ENCODE peak calls at places on chromosome 13, in seven cellular contexts. D is HepG2, C is SK-N-SH, K is H1, B is GM12878, S is K562, U is GM12891. V is an unnamed sample.

GRCh38 chr13:28755546-28755870 is 36.7 kb upstream of the SLC46A3 start:
- DNase-seq in D (no peak), B (no peak), K (no peak), U (no peak), S (no peak), C (no peak), V (no peak)

GRCh38 chr13:41813426-41813825 is 147.5 kb downstream of the VWA8 start:
- DNase-seq in D (no peak), S (no peak), B (no peak), K (no peak), C (no peak), U (no peak), V (no peak)

GRCh38 chr13:105144936-105145335 is 1390.5 kb downstream of the EFNB2 start:
- DNase-seq in B (no peak), U (no peak), D (no peak), S (no peak), K (no peak), C (no peak), V (no peak)

GRCh38 chr13:76522083-76522755 is 364.0 kb downstream of the KCTD12 start:
- DNase-seq in U (no peak), B (no peak), K (no peak), C (peak), D (no peak), S (no peak), V (no peak)

GRCh38 chr13:112596220-112596619 is 8.3 kb upstream of the TUBGCP3 start:
- DNase-seq in U (no peak), C (no peak), K (no peak), S (no peak), D (no peak), B (no peak), V (no peak)

GRCh38 chr13:67844544-67844943 is 614.4 kb upstream of the PCDH9 start:
- DNase-seq in K (no peak), D (no peak), S (no peak), B (no peak), U (no peak), C (no peak), V (no peak)

GRCh38 chr13:43383488-43384165 is 360.2 kb downstream of the DNAJC15 start:
- DNase-seq in U (no peak), D (no peak), K (no peak), C (no peak), B (no peak), S (no peak), V (no peak)

GRCh38 chr13:76225815-76226489 is 589.8 kb downstream of the LMO7 start:
- DNase-seq in K (no peak), B (no peak), D (no peak), S (no peak), U (no peak), C (no peak), V (no peak)

GRCh38 chr13:79775830-79776229 is 294.9 kb downstream of the NDFIP2 start:
- DNase-seq in S (no peak), D (peak), B (no peak), U (peak), C (no peak), K (no peak), V (no peak)

GRCh38 chr13:40193290-40194203 is 472.9 kb downstream of the FOXO1 start:
- DNase-seq in D (no peak), C (no peak), B (no peak), U (no peak), K (no peak), S (no peak), V (no peak)

GRCh38 chr13:43196171-43196611 is 172.8 kb downstream of the DNAJC15 start:
- DNase-seq in K (no peak), S (no peak), B (no peak), U (no peak), C (peak), D (no peak), V (no peak)

GRCh38 chr13:44312898-44313551 is 60.6 kb upstream of the SERP2 start:
- DNase-seq in C (no peak), K (no peak), S (no peak), D (peak), B (no peak), U (no peak), V (no peak)

GRCh38 chr13:73258396-73258795 is 199.6 kb downstream of the KLF5 start:
- DNase-seq in B (no peak), D (no peak), K (no peak), C (no peak), S (no peak), U (no peak), V (no peak)

GRCh38 chr13:46179576-46180368 is 2.2 kb downstream of the LCP1 start:
- DNase-seq in U (no peak), K (no peak), C (no peak), D (no peak), S (peak), B (no peak), V (no peak)

GRCh38 chr13:76425930-76426329 is 460.3 kb downstream of the KCTD12 start:
- DNase-seq in C (no peak), S (no peak), U (no peak), B (no peak), D (no peak), K (no peak), V (no peak)

GRCh38 chr13:99322297-99323103 is 15.3 kb upstream of the GPR183 start:
- DNase-seq in U (peak), B (peak), C (no peak), D (no peak), K (no peak), S (peak), V (peak)

GRCh38 chr13:98517576-98518310 is 59.2 kb downstream of the STK24 start:
- DNase-seq in C (no peak), S (no peak), D (no peak), U (no peak), K (no peak), B (peak), V (no peak)

GRCh38 chr13:44734204-44734707 is 158.1 kb upstream of the TSC22D1 start:
- DNase-seq in U (no peak), K (no peak), B (no peak), C (peak), S (no peak), D (no peak), V (no peak)

GRCh38 chr13:58960909-58961308 is 1202.8 kb downstream of the DIAPH3 start:
- DNase-seq in S (no peak), K (no peak), C (peak), D (peak), U (no peak), B (no peak), V (no peak)

GRCh38 chr13:33862006-33862405 is 44.1 kb downstream of the RFC3 start:
- DNase-seq in B (no peak), S (no peak), U (no peak), D (no peak), C (no peak), K (no peak), V (no peak)

GRCh38 chr13:97851269-97851668 is 102.2 kb upstream of the IPO5 start:
- DNase-seq in U (no peak), S (no peak), C (no peak), D (no peak), K (no peak), B (no peak), V (no peak)

GRCh38 chr13:20960663-20961309 is 58.2 kb upstream of the XPO4 start:
- DNase-seq in S (no peak), B (no peak), C (no peak), D (peak), K (no peak), U (no peak), V (no peak)

DNA sequence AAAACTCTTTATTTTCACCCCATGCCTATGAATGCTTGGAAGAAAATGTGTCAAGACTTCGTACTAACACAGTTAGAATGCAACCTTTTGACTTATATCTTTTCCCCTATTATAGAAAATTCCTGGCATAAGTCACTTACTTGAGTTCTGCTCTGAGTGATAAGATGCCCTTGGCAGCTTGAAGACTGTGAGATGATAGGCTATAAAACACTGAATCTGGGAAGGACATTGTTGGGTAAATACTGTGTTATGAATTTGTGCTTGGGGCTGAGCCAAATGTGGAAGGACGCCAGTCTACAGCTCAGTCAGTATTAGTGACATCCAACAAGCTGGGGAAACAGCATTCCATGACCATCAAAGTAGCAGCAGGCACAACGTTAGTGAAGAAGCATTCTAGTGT is 368.0 kb upstream of the SGCG start:
- DNase-seq in C (no peak), B (no peak), U (no peak), K (no peak), S (no peak), D (no peak), V (no peak)
- TF ChIP-seq TAF1 in C (no peak), B (no peak), U (no peak), K (no peak), S (no peak), D (no peak), V (no peak)

GRCh38 chr13:31998131-31998530 is 33.4 kb upstream of the FRY start:
- DNase-seq in K (no peak), U (no peak), D (no peak), B (no peak), C (no peak), S (no peak), V (no peak)
- TF ChIP-seq TAF1 in K (no peak), U (no peak), D (no peak), B (no peak), C (no peak), S (no peak), V (no peak)

DNA sequence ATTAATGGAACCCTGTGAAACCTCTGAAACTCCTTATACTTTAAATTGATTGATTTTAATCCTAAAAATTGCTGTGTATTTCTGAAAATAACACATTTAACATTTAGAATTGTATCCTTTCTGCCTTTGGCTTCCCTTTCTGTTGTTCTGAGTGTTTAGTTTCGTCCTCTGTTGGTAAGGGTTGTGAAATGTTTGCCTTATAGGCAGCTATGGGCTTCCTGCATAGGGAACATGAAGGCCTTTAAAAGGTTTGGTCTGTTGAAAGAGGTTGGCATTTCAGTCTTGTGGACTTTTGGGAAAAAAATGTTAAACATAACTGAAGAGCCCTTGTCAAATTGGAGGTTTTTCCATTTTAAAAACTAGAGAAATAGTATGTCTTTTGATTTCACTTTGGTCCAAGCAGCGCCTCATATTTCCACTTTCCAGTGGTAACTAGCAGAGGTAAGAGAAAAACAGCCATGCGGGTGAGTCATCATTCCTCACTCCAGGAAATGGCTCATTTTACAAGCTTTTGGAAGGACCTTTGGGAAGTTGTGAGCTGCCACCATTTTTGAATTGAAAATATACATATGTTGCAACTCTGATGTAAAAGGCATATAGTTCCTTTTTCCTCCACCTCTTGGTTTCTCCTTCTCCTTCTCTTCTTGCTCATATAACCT is 22.8 kb downstream of the GPC6 start:
- DNase-seq in K (no peak), D (peak), B (no peak), U (no peak), C (no peak), S (no peak), V (no peak)
- TF ChIP-seq TAF1 in K (no peak), D (no peak), B (no peak), U (no peak), C (no peak), S (no peak), V (no peak)

GRCh38 chr13:51385114-51385513 is 45.6 kb downstream of the SERPINE3 start:
- DNase-seq in D (no peak), S (no peak), C (no peak), K (no peak), U (no peak), B (no peak), V (no peak)

GRCh38 chr13:51380269-51380668 is 40.8 kb downstream of the SERPINE3 start:
- DNase-seq in C (no peak), U (no peak), D (no peak), S (no peak), K (no peak), B (no peak), V (no peak)
- TF ChIP-seq TAF1 in C (no peak), U (no peak), D (no peak), S (no peak), K (no peak), B (no peak), V (no peak)

GRCh38 chr13:107803822-107804495 is 411.4 kb downstream of the LIG4 start:
- DNase-seq in B (no peak), U (no peak), D (no peak), C (no peak), S (no peak), K (no peak), V (no peak)

GRCh38 chr13:107799001-107799400 is 416.3 kb downstream of the LIG4 start:
- DNase-seq in K (no peak), C (no peak), S (no peak), D (no peak), U (no peak), B (no peak), V (no peak)
- TF ChIP-seq TAF1 in K (no peak), C (no peak), S (no peak), D (no peak), U (no peak), B (no peak), V (no peak)

V was measured in GM12892.